ENCODE peak calls at places on chromosome 17, in nine cellular contexts. H is colonic mucosa; F is left ventricle myocardium inferior; V is substantia nigra; C is sigmoid colon; Q is small intestine; K is CD4-positive, CD25-positive, alpha-beta regulatory T cell; U is caudate nucleus; T is lower lobe of right lung. M is an unnamed sample.

GRCh38 chr17:17751489-17751995 is 70.3 kb downstream of the RAI1 start:
- DNase-seq in H (no peak), F (no peak), V (no peak), C (no peak), Q (no peak), K (peak), U (no peak), T (no peak), M (no peak)

GRCh38 chr17:66444001-66444400 is 141.6 kb downstream of the PRKCA start:
- DNase-seq in H (no peak), F (no peak), V (no peak), C (no peak), Q (no peak), K (no peak), U (no peak), T (no peak), M (no peak)

GRCh38 chr17:28960256-28961106 is 9.2 kb upstream of the PHF12 start:
- DNase-seq in H (no peak), F (no peak), V (no peak), C (peak), Q (no peak), K (no peak), U (no peak), T (no peak), M (no peak)

GRCh38 chr17:7867881-7868329 is 10.1 kb downstream of the CYB5D1 start:
- DNase-seq in H (no peak), F (no peak), V (no peak), C (no peak), Q (peak), K (no peak), U (no peak), T (no peak), M (no peak)

GRCh38 chr17:76670708-76671122 is 27.2 kb upstream of the ST6GALNAC1 start:
- DNase-seq in H (no peak), F (no peak), V (no peak), C (no peak), Q (peak), K (no peak), U (no peak), T (no peak), M (no peak)

GRCh38 chr17:73045722-73046121 is 46.8 kb downstream of the SLC39A11 start:
- DNase-seq in H (no peak), F (no peak), V (no peak), C (no peak), Q (no peak), K (no peak), U (no peak), T (no peak), M (no peak)

GRCh38 chr17:1485311-1485747 is 7.2 kb downstream of the MYO1C start:
- DNase-seq in H (peak), F (peak), V (no peak), C (no peak), Q (no peak), K (peak), U (no peak), T (peak), M (peak)

GRCh38 chr17:78449983-78450382 is 71.5 kb downstream of the PGS1 start:
- DNase-seq in H (no peak), F (no peak), V (no peak), C (no peak), Q (no peak), K (no peak), U (no peak), T (no peak), M (no peak)

GRCh38 chr17:50118828-50119218 is 11.1 kb downstream of the SAMD14 start:
- DNase-seq in H (no peak), F (no peak), V (no peak), C (no peak), Q (no peak), K (no peak), U (no peak), T (no peak), M (no peak)

GRCh38 chr17:82536220-82537201 is 17.0 kb downstream of the FOXK2 start:
- DNase-seq in H (peak), F (peak), V (no peak), C (peak), Q (peak), K (no peak), U (no peak), T (peak), M (peak)

GRCh38 chr17:75098861-75099260 is 10.9 kb upstream of the ARMC7 start:
- DNase-seq in H (no peak), F (no peak), V (no peak), C (no peak), Q (no peak), K (no peak), U (no peak), T (no peak), M (no peak)
- H3K27ac ChIP-seq in H (no peak), F (no peak), V (no peak), C (no peak), Q (no peak), K (no peak), U (no peak), T (no peak), M (no peak)

DNA sequence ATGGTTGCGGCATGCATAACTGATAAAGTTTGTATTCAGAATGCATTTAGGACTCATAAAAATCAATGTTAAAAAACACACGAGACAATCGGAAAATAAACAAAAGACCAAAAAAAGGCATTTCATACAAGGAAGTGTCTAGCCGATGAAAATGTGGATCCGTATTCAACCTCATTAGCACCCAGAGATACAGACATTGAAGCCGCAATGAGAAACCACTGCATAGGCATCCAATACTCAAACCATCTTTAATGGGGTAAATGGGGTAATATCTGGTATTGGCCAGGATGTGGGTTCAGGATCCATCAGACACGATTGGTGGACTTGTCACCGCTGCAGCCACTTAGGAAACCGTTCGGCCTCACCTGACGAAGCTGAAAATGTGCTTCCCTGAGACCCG is 47.4 kb upstream of the ENPP7 start:
- DNase-seq in H (no peak), F (no peak), V (no peak), C (no peak), Q (no peak), K (no peak), U (no peak), T (no peak), M (no peak)
- H3K27ac ChIP-seq in H (no peak), F (no peak), V (no peak), C (no peak), Q (no peak), K (no peak), U (no peak), T (no peak), M (no peak)

GRCh38 chr17:39703913-39704312 is 4.0 kb downstream of the ERBB2 start:
- DNase-seq in H (no peak), F (no peak), V (no peak), C (no peak), Q (no peak), K (no peak), U (no peak), T (no peak), M (no peak)
- H3K27ac ChIP-seq in H (peak), F (peak), V (no peak), C (no peak), Q (peak), K (no peak), U (no peak), T (no peak), M (no peak)

GRCh38 chr17:35048685-35049379 is 14.7 kb downstream of the RFFL start:
- DNase-seq in H (no peak), F (no peak), V (no peak), C (no peak), Q (no peak), K (no peak), U (no peak), T (no peak), M (no peak)
- H3K27ac ChIP-seq in H (no peak), F (no peak), V (peak), C (no peak), Q (no peak), K (peak), U (peak), T (no peak), M (no peak)

GRCh38 chr17:68674271-68674925 is 73.2 kb upstream of the FAM20A start:
- DNase-seq in H (no peak), F (no peak), V (no peak), C (no peak), Q (no peak), K (no peak), U (no peak), T (no peak), M (no peak)
- H3K27ac ChIP-seq in H (no peak), F (no peak), V (no peak), C (no peak), Q (no peak), K (no peak), U (no peak), T (no peak), M (no peak)

DNA sequence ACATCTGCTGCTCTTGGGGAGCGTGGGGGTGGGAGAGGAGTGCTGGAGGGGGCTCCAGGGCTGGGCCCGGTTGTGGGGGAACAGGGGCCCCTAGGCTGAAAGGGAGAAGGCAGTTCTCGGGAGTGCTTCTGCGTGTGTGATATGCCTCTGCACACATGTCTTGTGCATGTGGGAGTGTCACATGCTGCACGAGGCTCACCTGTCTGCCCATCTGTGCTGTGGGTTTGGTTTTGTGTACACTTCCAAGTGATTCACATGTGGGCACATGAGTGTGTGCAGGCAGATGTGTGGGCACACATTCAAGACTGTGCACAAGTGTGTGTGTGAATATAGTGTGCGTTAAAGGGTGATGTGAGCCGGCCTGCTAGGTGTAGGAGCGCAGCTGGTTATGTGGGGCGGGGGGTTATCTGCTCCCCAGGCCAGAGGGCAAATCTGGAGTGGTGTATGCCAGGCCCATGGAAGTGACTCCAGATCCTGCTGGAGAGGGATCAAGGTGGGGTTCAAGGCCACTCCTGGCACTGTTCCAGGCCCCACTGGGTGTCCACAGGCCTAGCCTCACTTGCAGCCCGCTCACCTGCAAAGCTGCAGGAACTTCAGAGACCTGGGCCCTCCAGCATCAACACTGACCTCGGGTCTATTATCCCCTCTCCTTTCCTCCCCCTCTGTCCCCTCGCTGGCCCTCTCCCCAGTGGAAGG is 3.8 kb upstream of the BAHCC1 start:
- DNase-seq in H (no peak), F (no peak), V (no peak), C (no peak), Q (peak), K (no peak), U (no peak), T (no peak), M (peak)
- H3K27ac ChIP-seq in H (peak), F (peak), V (peak), C (peak), Q (no peak), K (no peak), U (peak), T (peak), M (peak)

GRCh38 chr17:45288825-45289224 is 26.9 kb upstream of the SPATA32 start:
- DNase-seq in H (no peak), F (peak), V (no peak), C (peak), Q (peak), K (no peak), U (peak), T (no peak), M (peak)

GRCh38 chr17:45287526-45288264 is 25.8 kb upstream of the SPATA32 start:
- DNase-seq in H (no peak), F (no peak), V (no peak), C (no peak), Q (peak), K (no peak), U (peak), T (no peak), M (no peak)

GRCh38 chr17:45283711-45284110 is 21.8 kb upstream of the SPATA32 start:
- DNase-seq in H (no peak), F (peak), V (no peak), C (no peak), Q (no peak), K (no peak), U (no peak), T (peak), M (no peak)

GRCh38 chr17:45284176-45285140 is 22.6 kb upstream of the SPATA32 start:
- DNase-seq in H (no peak), F (peak), V (no peak), C (peak), Q (no peak), K (no peak), U (no peak), T (no peak), M (peak)

DNA sequence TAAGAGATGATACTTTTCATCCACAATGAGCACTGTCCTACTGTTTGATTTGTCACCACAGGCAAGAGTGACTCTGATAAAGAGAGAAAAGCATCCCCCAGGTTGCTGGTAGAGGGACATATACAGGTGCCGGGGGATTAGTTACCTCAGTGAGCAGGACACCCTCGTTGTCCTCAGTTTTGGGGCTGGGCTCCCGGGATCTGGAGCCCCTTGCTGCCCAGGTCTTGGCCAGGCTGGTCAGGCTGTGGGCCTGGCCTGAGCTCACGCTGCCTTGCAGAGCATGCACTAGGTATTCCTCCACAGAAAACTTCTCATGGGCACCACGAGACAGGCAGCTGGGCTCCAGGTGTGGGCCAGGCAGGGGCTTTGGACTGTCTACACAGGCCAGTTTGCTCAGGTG is 24.4 kb upstream of the SPATA32 start:
- DNase-seq in H (no peak), F (no peak), V (no peak), C (no peak), Q (no peak), K (no peak), U (no peak), T (no peak), M (no peak)
- H3K27ac ChIP-seq in H (no peak), F (peak), V (no peak), C (peak), Q (no peak), K (no peak), U (no peak), T (no peak), M (no peak)

DNA sequence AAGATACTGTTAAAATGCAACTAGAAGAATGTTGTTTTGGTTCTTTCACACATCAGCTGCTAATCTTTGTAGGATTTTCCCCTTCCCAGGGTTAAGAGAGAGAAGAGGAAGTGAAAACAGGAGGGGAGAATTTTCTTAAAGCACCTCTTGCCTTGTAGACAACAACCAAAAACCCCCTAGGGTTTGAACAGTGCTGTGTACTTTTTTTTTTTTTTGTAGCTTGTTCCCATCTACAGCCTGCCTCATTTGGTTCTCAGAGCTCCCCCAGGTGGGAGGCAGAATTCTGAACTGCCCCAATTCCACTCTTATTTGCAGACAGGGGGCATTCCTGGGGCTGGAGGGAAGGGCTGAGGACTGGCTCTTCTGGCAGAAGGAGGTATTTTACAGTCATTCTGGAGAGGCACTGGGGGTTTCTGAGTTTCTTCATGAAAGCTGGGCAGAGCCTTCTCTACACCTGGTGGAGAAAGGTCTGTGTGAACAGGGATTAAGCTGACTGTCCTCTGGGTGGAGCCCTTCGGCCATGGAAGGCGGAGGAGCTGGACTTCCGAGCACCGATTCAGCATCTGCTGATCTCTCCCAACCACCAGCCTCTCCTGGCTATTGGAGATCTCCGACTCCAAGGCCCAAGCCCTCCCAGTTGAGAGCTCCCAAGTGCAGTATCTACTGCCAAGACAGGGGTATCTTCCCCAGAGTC is 32.2 kb downstream of the SMARCE1 start:
- DNase-seq in H (peak), F (no peak), V (no peak), C (no peak), Q (peak), K (peak), U (no peak), T (no peak), M (no peak)
- H3K27ac ChIP-seq in H (no peak), F (no peak), V (no peak), C (no peak), Q (no peak), K (peak), U (no peak), T (no peak), M (no peak)

M was measured in heart right ventricle.